ENCODE peak calls at places on chromosomes 16 and 17, in seven cellular contexts. V is HTR-8/SVneo; E is ELF-1; T is sigmoid colon; F is HEK293T; R is naive thymus-derived CD4-positive, alpha-beta T cell; P is stimulated activated CD4-positive, alpha-beta T cell treated with anti-CD3 and anti-CD28 coated beads, Interleukin-15, amount 100 ng/mL, for 1 hour. I is an unnamed sample.
A peak's percentile ranks its signal among the peaks of the same experiment; 100 is the strongest.

GRCh38 chr16:23274968-23275367 is 27.1 kb upstream of the SCNN1B start:
- DNase-seq in R (no peak), T (no peak), P (no peak), F (peak; percentile 14), V (no peak), E (peak; percentile 32), I (no peak)

GRCh38 chr17:82867763-82868325 is 28.0 kb upstream of the ZNF750 start:
- DNase-seq in V (no peak), F (no peak), T (no peak), E (no peak), P (no peak), R (no peak), I (no peak)

GRCh38 chr16:11133344-11133921 is 122.6 kb downstream of the SOCS1 start:
- DNase-seq in E (peak; percentile 73), F (no peak), V (peak; percentile 90), P (no peak), R (no peak), T (peak; percentile 95), I (no peak)

GRCh38 chr16:27430923-27431484 is 29.0 kb downstream of the IL21R start:
- DNase-seq in F (no peak), P (no peak), E (peak; percentile 26), V (no peak), T (peak; percentile 29), R (no peak), I (no peak)

GRCh38 chr17:62307196-62307595 is 73.2 kb upstream of the EFCAB3 start:
- DNase-seq in F (no peak), T (no peak), E (no peak), P (no peak), R (no peak), V (no peak), I (no peak)

GRCh38 chr17:65078441-65079160 is 22.1 kb upstream of the GNA13 start:
- DNase-seq in V (no peak), E (no peak), T (peak; percentile 74), F (no peak), R (no peak), P (no peak), I (no peak)

GRCh38 chr17:9050801-9051401 is 29.6 kb downstream of the NTN1 start:
- DNase-seq in F (no peak), E (peak; percentile 87), T (no peak), V (peak; percentile 94), R (no peak), P (no peak), I (no peak)

GRCh38 chr17:59851431-59852375 is 41.0 kb downstream of the TUBD1 start:
- DNase-seq in P (no peak), F (no peak), R (no peak), V (no peak), T (peak; percentile 95), E (no peak), I (no peak)

GRCh38 chr17:78272181-78272913 is 40.9 kb downstream of the TMEM235 start:
- DNase-seq in E (peak; percentile 94), P (peak; percentile 37), R (peak; percentile 77), V (peak; percentile 63), F (no peak), T (peak; percentile 92), I (no peak)

GRCh38 chr16:3089717-3090592 is 9.1 kb downstream of the ZSCAN10 start:
- DNase-seq in T (no peak), P (no peak), E (no peak), F (no peak), V (no peak), R (no peak), I (no peak)

GRCh38 chr17:73349138-73349537 is 37.3 kb upstream of the CDC42EP4 start:
- DNase-seq in P (no peak), E (peak; percentile 42), V (no peak), R (no peak), F (no peak), T (peak; percentile 82), I (no peak)

GRCh38 chr17:48307814-48308411 is 122.1 kb downstream of the SKAP1 start:
- DNase-seq in R (peak; percentile 34), V (peak; percentile 56), T (peak; percentile 69), P (peak; percentile 16), F (peak; percentile 67), E (peak; percentile 57), I (peak; percentile 36)

GRCh38 chr17:48293319-48294192 is 136.5 kb downstream of the SKAP1 start:
- DNase-seq in R (no peak), V (no peak), E (no peak), T (no peak), F (no peak), P (no peak), I (no peak)

GRCh38 chr17:80605326-80606066 is 60.9 kb downstream of the RPTOR start:
- DNase-seq in V (no peak), P (peak; percentile 18), T (no peak), R (no peak), E (no peak), F (no peak), I (no peak)

GRCh38 chr17:81553616-81554181 is 1.5 kb upstream of the FAAP100 start:
- DNase-seq in R (no peak), V (peak; percentile 85), P (no peak), T (no peak), F (no peak), E (peak; percentile 33), I (peak; percentile 62)

GRCh38 chr16:79282806-79283205 is 317.7 kb downstream of the MAF start:
- DNase-seq in V (no peak), E (no peak), P (no peak), F (no peak), R (no peak), T (no peak), I (no peak)

GRCh38 chr17:6269474-6269873 is 165.4 kb downstream of the AIPL1 start:
- DNase-seq in P (no peak), F (peak; percentile 57), R (no peak), V (peak; percentile 45), E (peak; percentile 26), T (no peak), I (no peak)

GRCh38 chr17:57975044-57975443 is 13.0 kb downstream of the VEZF1 start:
- DNase-seq in P (no peak), T (no peak), R (no peak), E (no peak), F (no peak), V (no peak), I (no peak)

I was measured in SK-N-DZ.